ENCODE peak calls at places on chromosomes 4 and X, in eight cellular contexts. One of them, this sample, is unnamed.

GRCh38 chr4:182227611-182228010 is 15.6 kb upstream of the TENM3 start:
- DNase-seq in hippocampal formation: no peak
- DNase-seq in EL: no peak
- DNase-seq in stimulated activated CD8-positive, alpha-beta memory T cell treated with anti-CD3 and anti-CD28 coated beads, Interleukin-7, amount 100 ng/mL, for 24 hours: no peak
- DNase-seq in RWPE2: no peak
- DNase-seq in NB4: no peak
- DNase-seq in COR-L47: no peak
- DNase-seq in GM10248: no peak
- DNase-seq in this sample: no peak

GRCh38 chr4:31383767-31384166 is 663.6 kb downstream of the PCDH7 start:
- DNase-seq in GM10248: no peak
- DNase-seq in NB4: no peak
- DNase-seq in EL: no peak
- DNase-seq in COR-L47: no peak
- DNase-seq in hippocampal formation: no peak
- DNase-seq in RWPE2: no peak
- DNase-seq in stimulated activated CD8-positive, alpha-beta memory T cell treated with anti-CD3 and anti-CD28 coated beads, Interleukin-7, amount 100 ng/mL, for 24 hours: no peak
- DNase-seq in this sample: no peak

GRCh38 chr4:168619266-168619631 is 122.4 kb downstream of the PALLD start:
- DNase-seq in GM10248: no peak
- DNase-seq in NB4: no peak
- DNase-seq in hippocampal formation: no peak
- DNase-seq in RWPE2: no peak
- DNase-seq in COR-L47: no peak
- DNase-seq in stimulated activated CD8-positive, alpha-beta memory T cell treated with anti-CD3 and anti-CD28 coated beads, Interleukin-7, amount 100 ng/mL, for 24 hours: no peak
- DNase-seq in EL: peak
- DNase-seq in this sample: no peak

GRCh38 chr4:26372525-26373172 is 51.8 kb downstream of the RBPJ start:
- DNase-seq in GM10248: peak
- DNase-seq in COR-L47: peak
- DNase-seq in EL: peak
- DNase-seq in hippocampal formation: no peak
- DNase-seq in stimulated activated CD8-positive, alpha-beta memory T cell treated with anti-CD3 and anti-CD28 coated beads, Interleukin-7, amount 100 ng/mL, for 24 hours: no peak
- DNase-seq in RWPE2: no peak
- DNase-seq in NB4: peak
- DNase-seq in this sample: peak

GRCh38 chrX:71496476-71496875 is 36.4 kb upstream of the OGT start:
- DNase-seq in hippocampal formation: no peak
- DNase-seq in COR-L47: no peak
- DNase-seq in RWPE2: no peak
- DNase-seq in GM10248: no peak
- DNase-seq in NB4: no peak
- DNase-seq in stimulated activated CD8-positive, alpha-beta memory T cell treated with anti-CD3 and anti-CD28 coated beads, Interleukin-7, amount 100 ng/mL, for 24 hours: no peak
- DNase-seq in EL: no peak
- DNase-seq in this sample: no peak

GRCh38 chr4:99763635-99764101 is 53.0 kb upstream of the DAPP1 start:
- DNase-seq in hippocampal formation: no peak
- DNase-seq in NB4: peak
- DNase-seq in GM10248: no peak
- DNase-seq in EL: peak
- DNase-seq in stimulated activated CD8-positive, alpha-beta memory T cell treated with anti-CD3 and anti-CD28 coated beads, Interleukin-7, amount 100 ng/mL, for 24 hours: no peak
- DNase-seq in RWPE2: no peak
- DNase-seq in COR-L47: no peak
- DNase-seq in this sample: no peak

GRCh38 chrX:46251755-46252154 is 293.5 kb downstream of the ZNF674 start:
- DNase-seq in EL: peak
- DNase-seq in RWPE2: no peak
- DNase-seq in stimulated activated CD8-positive, alpha-beta memory T cell treated with anti-CD3 and anti-CD28 coated beads, Interleukin-7, amount 100 ng/mL, for 24 hours: no peak
- DNase-seq in NB4: no peak
- DNase-seq in GM10248: no peak
- DNase-seq in COR-L47: no peak
- DNase-seq in hippocampal formation: no peak
- DNase-seq in this sample: no peak

GRCh38 chr4:15657366-15657765 is 2.2 kb upstream of the FBXL5 start:
- DNase-seq in GM10248: no peak
- DNase-seq in EL: no peak
- DNase-seq in RWPE2: no peak
- DNase-seq in stimulated activated CD8-positive, alpha-beta memory T cell treated with anti-CD3 and anti-CD28 coated beads, Interleukin-7, amount 100 ng/mL, for 24 hours: no peak
- DNase-seq in hippocampal formation: no peak
- DNase-seq in COR-L47: no peak
- DNase-seq in NB4: no peak
- DNase-seq in this sample: no peak

This sample was measured in central memory CD4-positive, alpha-beta T cell.